ENCODE peak calls at places on chromosome 9, in six cellular contexts. W is activated CD8-positive, alpha-beta memory T cell treated with anti-CD3 and anti-CD28 coated beads, Interleukin-2, amount 50 U/mL, for 4 hours; A is GM12878; Y is heart right ventricle; V is IMR-90; L is H9. C is an unnamed sample.

GRCh38 chr9:99024959-99025358 is 80.0 kb upstream of the TGFBR1 start:
- DNase-seq in Y (no peak), A (no peak), W (no peak), L (no peak), V (peak), C (no peak)

GRCh38 chr9:105475302-105475701 is 27.5 kb downstream of the FSD1L start:
- DNase-seq in Y (no peak), V (peak), L (no peak), A (no peak), W (no peak), C (no peak)

GRCh38 chr9:126151671-126152050 is 175.0 kb upstream of the MVB12B start:
- DNase-seq in Y (no peak), V (no peak), A (no peak), L (peak), W (no peak), C (no peak)

GRCh38 chr9:7871977-7872730 is 72.6 kb upstream of the DMAC1 start:
- DNase-seq in L (no peak), Y (no peak), V (no peak), A (no peak), W (no peak), C (no peak)

GRCh38 chr9:98365227-98365669 is 109.8 kb upstream of the TBC1D2 start:
- DNase-seq in A (no peak), V (peak), Y (no peak), L (no peak), W (no peak), C (no peak)

GRCh38 chr9:127450170-127450830 is 906 bp downstream of the RPL12 start:
- DNase-seq in Y (no peak), W (no peak), L (no peak), A (no peak), V (peak), C (no peak)

GRCh38 chr9:109315889-109316640 is 4.8 kb downstream of the EPB41L4B start:
- DNase-seq in V (peak), A (no peak), L (no peak), W (no peak), Y (peak), C (no peak)

GRCh38 chr9:95513722-95514121 is 3.0 kb downstream of the PTCH1 start:
- DNase-seq in Y (no peak), W (no peak), V (no peak), L (no peak), A (no peak), C (no peak)

C was measured in iPS DF 19.7.